ENCODE peak calls at places on chromosomes 3 and 15, in nine cellular contexts. One of them, this sample, is unnamed. For H3K4me1 and H3K27me3, the result is how much of the 10 kb centered on the place peaks cover.

GRCh38 chr3:111238896-111239295 is 167.3 kb downstream of the NECTIN3 start:
- DNase-seq in CD8-positive, alpha-beta T cell: no peak
- DNase-seq in upper lobe of right lung: no peak
- DNase-seq in gastrocnemius medialis: no peak
- DNase-seq in endothelial cell of umbilical vein: no peak
- DNase-seq in left ventricle myocardium inferior: no peak
- DNase-seq in Caco-2: no peak
- DNase-seq in psoas muscle: no peak
- DNase-seq in GM23338: no peak
- DNase-seq in this sample: no peak

GRCh38 chr15:64111679-64112050 is 15.9 kb downstream of the SNX1 start:
- DNase-seq in Caco-2: no peak
- DNase-seq in upper lobe of right lung: no peak
- DNase-seq in CD8-positive, alpha-beta T cell: no peak
- DNase-seq in GM23338: no peak
- DNase-seq in left ventricle myocardium inferior: no peak
- DNase-seq in gastrocnemius medialis: no peak
- DNase-seq in endothelial cell of umbilical vein: no peak
- DNase-seq in psoas muscle: no peak
- DNase-seq in this sample: no peak

GRCh38 chr3:71542548-71543370 is 40.8 kb downstream of the FOXP1 start:
- DNase-seq in gastrocnemius medialis: peak
- DNase-seq in upper lobe of right lung: peak
- DNase-seq in left ventricle myocardium inferior: peak
- DNase-seq in GM23338: peak
- DNase-seq in Caco-2: no peak
- DNase-seq in psoas muscle: peak
- DNase-seq in CD8-positive, alpha-beta T cell: no peak
- DNase-seq in endothelial cell of umbilical vein: peak
- DNase-seq in this sample: peak

GRCh38 chr3:38421679-38422336 is 31.9 kb upstream of the ACVR2B start:
- DNase-seq in gastrocnemius medialis: no peak
- DNase-seq in left ventricle myocardium inferior: no peak
- DNase-seq in Caco-2: no peak
- DNase-seq in GM23338: peak
- DNase-seq in endothelial cell of umbilical vein: no peak
- DNase-seq in psoas muscle: no peak
- DNase-seq in upper lobe of right lung: no peak
- DNase-seq in CD8-positive, alpha-beta T cell: no peak
- DNase-seq in this sample: no peak

GRCh38 chr15:52649686-52650085 is 29.5 kb downstream of the ATOSA start:
- DNase-seq in GM23338: no peak
- DNase-seq in psoas muscle: no peak
- DNase-seq in CD8-positive, alpha-beta T cell: no peak
- DNase-seq in left ventricle myocardium inferior: no peak
- DNase-seq in upper lobe of right lung: no peak
- DNase-seq in endothelial cell of umbilical vein: peak
- DNase-seq in gastrocnemius medialis: no peak
- DNase-seq in Caco-2: no peak
- DNase-seq in this sample: no peak

GRCh38 chr3:143563786-143564185 is 284.5 kb downstream of the SLC9A9 start:
- DNase-seq in psoas muscle: no peak
- DNase-seq in CD8-positive, alpha-beta T cell: no peak
- DNase-seq in Caco-2: no peak
- DNase-seq in left ventricle myocardium inferior: no peak
- DNase-seq in endothelial cell of umbilical vein: no peak
- DNase-seq in gastrocnemius medialis: no peak
- DNase-seq in GM23338: no peak
- DNase-seq in upper lobe of right lung: no peak
- DNase-seq in this sample: no peak

GRCh38 chr15:63583027-63583426 is 14.2 kb upstream of the FBXL22 start:
- DNase-seq in GM23338: no peak
- DNase-seq in psoas muscle: no peak
- DNase-seq in endothelial cell of umbilical vein: no peak
- DNase-seq in CD8-positive, alpha-beta T cell: no peak
- DNase-seq in left ventricle myocardium inferior: no peak
- DNase-seq in upper lobe of right lung: no peak
- DNase-seq in Caco-2: no peak
- DNase-seq in gastrocnemius medialis: no peak
- DNase-seq in this sample: no peak

GRCh38 chr15:78340243-78341056 is at the start of gene CRABP1:
- DNase-seq in left ventricle myocardium inferior: no peak
- DNase-seq in upper lobe of right lung: no peak
- DNase-seq in psoas muscle: no peak
- DNase-seq in endothelial cell of umbilical vein: no peak
- DNase-seq in gastrocnemius medialis: no peak
- DNase-seq in CD8-positive, alpha-beta T cell: no peak
- DNase-seq in GM23338: peak
- DNase-seq in Caco-2: no peak
- DNase-seq in this sample: no peak

GRCh38 chr3:55297235-55297634 is 189.9 kb downstream of the WNT5A start:
- DNase-seq in CD8-positive, alpha-beta T cell: no peak
- DNase-seq in GM23338: no peak
- DNase-seq in gastrocnemius medialis: no peak
- DNase-seq in upper lobe of right lung: no peak
- DNase-seq in left ventricle myocardium inferior: no peak
- DNase-seq in Caco-2: no peak
- DNase-seq in psoas muscle: no peak
- DNase-seq in endothelial cell of umbilical vein: no peak
- DNase-seq in this sample: no peak

GRCh38 chr15:83430436-83430835 is 16.7 kb upstream of the SH3GL3 start:
- DNase-seq in gastrocnemius medialis: no peak
- DNase-seq in psoas muscle: no peak
- DNase-seq in endothelial cell of umbilical vein: no peak
- DNase-seq in Caco-2: no peak
- DNase-seq in upper lobe of right lung: no peak
- DNase-seq in left ventricle myocardium inferior: no peak
- DNase-seq in GM23338: no peak
- DNase-seq in CD8-positive, alpha-beta T cell: no peak
- DNase-seq in this sample: no peak

GRCh38 chr3:43411429-43411828 is 125.1 kb downstream of the SNRK start:
- DNase-seq in CD8-positive, alpha-beta T cell: no peak
- DNase-seq in endothelial cell of umbilical vein: no peak
- DNase-seq in left ventricle myocardium inferior: no peak
- DNase-seq in Caco-2: no peak
- DNase-seq in upper lobe of right lung: no peak
- DNase-seq in psoas muscle: no peak
- DNase-seq in gastrocnemius medialis: no peak
- DNase-seq in GM23338: no peak
- DNase-seq in this sample: no peak

GRCh38 chr3:197882580-197882979 is 67.4 kb upstream of the RPL35A start:
- DNase-seq in Caco-2: no peak
- DNase-seq in CD8-positive, alpha-beta T cell: no peak
- DNase-seq in left ventricle myocardium inferior: no peak
- DNase-seq in upper lobe of right lung: no peak
- DNase-seq in psoas muscle: no peak
- DNase-seq in endothelial cell of umbilical vein: no peak
- DNase-seq in gastrocnemius medialis: no peak
- DNase-seq in GM23338: no peak
- DNase-seq in this sample: no peak

GRCh38 chr3:177523991-177524438 is 326.7 kb upstream of the TBL1XR1 start:
- DNase-seq in GM23338: no peak
- DNase-seq in psoas muscle: no peak
- DNase-seq in CD8-positive, alpha-beta T cell: no peak
- DNase-seq in Caco-2: no peak
- DNase-seq in left ventricle myocardium inferior: no peak
- DNase-seq in gastrocnemius medialis: no peak
- DNase-seq in endothelial cell of umbilical vein: no peak
- DNase-seq in upper lobe of right lung: no peak
- DNase-seq in this sample: no peak
- H3K4me1 ChIP-seq in GM23338: under half
- H3K4me1 ChIP-seq in psoas muscle: under half
- H3K4me1 ChIP-seq in CD8-positive, alpha-beta T cell: under half
- H3K4me1 ChIP-seq in Caco-2: under half
- H3K4me1 ChIP-seq in left ventricle myocardium inferior: under half
- H3K4me1 ChIP-seq in gastrocnemius medialis: under half
- H3K4me1 ChIP-seq in endothelial cell of umbilical vein: under half
- H3K4me1 ChIP-seq in upper lobe of right lung: under half
- H3K4me1 ChIP-seq in this sample: under half

DNA sequence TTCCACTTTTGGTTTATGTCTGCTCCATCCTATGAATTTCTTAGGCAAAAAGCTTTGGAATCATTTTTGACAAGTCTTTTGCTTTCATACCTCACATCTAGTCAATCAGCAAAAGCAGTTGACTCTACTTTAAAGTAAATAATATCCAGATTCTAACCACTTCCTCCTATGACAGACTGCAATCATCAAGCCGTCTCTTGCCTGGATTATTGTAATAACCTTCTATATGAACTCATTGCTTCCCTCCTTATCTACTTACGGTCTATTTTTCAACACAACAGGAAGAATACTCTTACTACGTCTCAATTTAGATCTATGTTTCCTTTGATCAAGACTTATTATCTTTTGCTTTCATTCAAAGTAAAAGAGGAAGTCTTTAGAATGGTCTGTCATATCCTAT is 20.7 kb downstream of the CLDN1 start:
- DNase-seq in Caco-2: no peak
- DNase-seq in upper lobe of right lung: no peak
- DNase-seq in left ventricle myocardium inferior: no peak
- DNase-seq in CD8-positive, alpha-beta T cell: no peak
- DNase-seq in GM23338: no peak
- DNase-seq in psoas muscle: no peak
- DNase-seq in endothelial cell of umbilical vein: peak
- DNase-seq in gastrocnemius medialis: no peak
- DNase-seq in this sample: no peak
- H3K27me3 ChIP-seq in Caco-2: under half
- H3K27me3 ChIP-seq in upper lobe of right lung: under half
- H3K27me3 ChIP-seq in left ventricle myocardium inferior: under half
- H3K27me3 ChIP-seq in CD8-positive, alpha-beta T cell: under half
- H3K27me3 ChIP-seq in GM23338: under half
- H3K27me3 ChIP-seq in psoas muscle: under half
- H3K27me3 ChIP-seq in endothelial cell of umbilical vein: under half
- H3K27me3 ChIP-seq in gastrocnemius medialis: under half
- H3K27me3 ChIP-seq in this sample: under half

DNA sequence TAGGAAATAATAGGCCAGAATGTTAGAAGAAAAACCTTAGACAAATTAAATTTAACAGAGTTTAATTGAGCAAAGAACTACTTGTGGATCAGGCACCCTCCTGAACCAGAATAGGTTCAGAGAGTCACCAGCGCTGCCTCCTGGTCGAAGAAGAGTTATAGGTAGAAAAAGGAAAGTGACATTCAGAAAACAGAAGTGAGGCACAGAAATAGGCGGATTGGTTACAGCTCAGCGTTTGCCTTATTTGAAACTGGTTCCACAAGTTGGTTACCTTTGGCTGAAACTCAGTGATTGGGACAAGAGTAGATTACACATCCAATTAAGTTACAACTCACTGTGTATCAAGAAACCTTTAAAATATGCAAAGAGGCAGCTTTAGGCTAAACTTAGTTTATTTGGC is 4.4 kb downstream of the AADAC start:
- DNase-seq in left ventricle myocardium inferior: no peak
- DNase-seq in psoas muscle: no peak
- DNase-seq in CD8-positive, alpha-beta T cell: no peak
- DNase-seq in gastrocnemius medialis: no peak
- DNase-seq in upper lobe of right lung: no peak
- DNase-seq in endothelial cell of umbilical vein: no peak
- DNase-seq in GM23338: peak
- DNase-seq in Caco-2: no peak
- DNase-seq in this sample: no peak
- TF ChIP-seq CTCF in left ventricle myocardium inferior: no peak
- TF ChIP-seq CTCF in psoas muscle: no peak
- TF ChIP-seq CTCF in CD8-positive, alpha-beta T cell: no peak
- TF ChIP-seq CTCF in gastrocnemius medialis: no peak
- TF ChIP-seq CTCF in upper lobe of right lung: no peak
- TF ChIP-seq CTCF in endothelial cell of umbilical vein: no peak
- TF ChIP-seq CTCF in GM23338: no peak
- TF ChIP-seq CTCF in Caco-2: no peak
- TF ChIP-seq CTCF in this sample: no peak

DNA sequence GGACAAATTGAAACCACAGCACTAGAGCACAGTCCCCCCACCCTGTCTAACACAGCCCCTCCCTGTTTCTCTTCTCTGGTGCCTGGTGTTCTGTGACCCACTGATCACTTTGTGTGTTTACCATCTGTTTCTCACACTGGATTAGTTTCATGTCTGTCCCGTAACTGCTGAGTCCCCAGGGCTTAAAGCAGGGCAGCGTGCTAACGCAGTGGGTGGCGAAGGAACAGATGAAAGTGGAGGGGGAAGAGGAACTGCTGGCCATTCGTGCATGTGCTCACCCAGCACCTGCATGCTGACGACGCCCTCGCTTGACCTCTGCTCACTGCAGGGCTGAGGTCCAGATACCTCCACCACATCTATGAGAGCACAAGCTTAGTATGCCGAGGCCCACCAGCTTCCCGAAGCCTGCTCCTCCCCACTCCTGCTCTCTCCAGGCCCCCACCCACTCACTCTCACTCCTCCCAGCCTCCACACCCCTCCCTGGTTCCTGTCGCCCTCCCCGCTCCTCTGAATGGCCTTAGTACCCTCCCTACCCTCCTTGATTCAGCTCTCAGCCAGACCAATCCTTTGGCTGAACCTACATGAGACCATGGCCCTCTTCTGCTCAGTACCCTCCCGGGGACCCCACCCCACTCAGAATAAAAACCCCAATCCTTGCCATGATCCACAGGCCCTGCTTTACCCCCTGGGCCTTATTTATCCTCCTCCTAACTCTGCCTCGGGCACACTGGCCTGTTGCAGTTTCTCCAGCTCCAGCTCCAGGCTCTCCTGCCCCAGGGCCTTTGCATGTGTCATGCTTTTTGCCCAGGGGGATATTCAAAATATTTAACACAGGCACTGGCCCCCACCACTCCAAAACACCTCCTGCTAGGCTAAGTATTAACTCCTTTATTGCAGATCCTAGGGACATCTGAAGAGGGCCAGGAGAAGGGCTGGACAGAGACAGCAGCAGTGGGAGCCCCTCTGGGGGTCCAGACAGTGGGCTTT is 15.1 kb upstream of the IQSEC1 start:
- DNase-seq in gastrocnemius medialis: no peak
- DNase-seq in left ventricle myocardium inferior: no peak
- DNase-seq in upper lobe of right lung: no peak
- DNase-seq in Caco-2: no peak
- DNase-seq in endothelial cell of umbilical vein: no peak
- DNase-seq in psoas muscle: no peak
- DNase-seq in GM23338: no peak
- DNase-seq in CD8-positive, alpha-beta T cell: no peak
- DNase-seq in this sample: no peak
- H3K4me1 ChIP-seq in gastrocnemius medialis: under half
- H3K4me1 ChIP-seq in left ventricle myocardium inferior: under half
- H3K4me1 ChIP-seq in upper lobe of right lung: under half
- H3K4me1 ChIP-seq in Caco-2: under half
- H3K4me1 ChIP-seq in endothelial cell of umbilical vein: under half
- H3K4me1 ChIP-seq in psoas muscle: under half
- H3K4me1 ChIP-seq in GM23338: under half
- H3K4me1 ChIP-seq in CD8-positive, alpha-beta T cell: under half
- H3K4me1 ChIP-seq in this sample: under half